ENCODE peak calls at places on chromosomes 11 and 22, in four cellular contexts. One of them, this sample, is unnamed.

GRCh38 chr11:3153291-3153861 is 11.7 kb downstream of the OSBPL5 start:
- DNase-seq in nephron progenitor cell: no peak
- DNase-seq in breast epithelium: no peak
- DNase-seq in fibroblast of lung: peak
- DNase-seq in this sample: peak

GRCh38 chr11:83557638-83558037 is 271.5 kb upstream of the CCDC90B start:
- DNase-seq in nephron progenitor cell: no peak
- DNase-seq in breast epithelium: no peak
- DNase-seq in fibroblast of lung: no peak
- DNase-seq in this sample: no peak

GRCh38 chr11:112613051-112613972 is 347.9 kb upstream of the NCAM1 start:
- DNase-seq in nephron progenitor cell: no peak
- DNase-seq in breast epithelium: no peak
- DNase-seq in fibroblast of lung: peak
- DNase-seq in this sample: peak

GRCh38 chr11:63839508-63840355 is 822 bp downstream of the MARK2 start:
- DNase-seq in nephron progenitor cell: no peak
- DNase-seq in breast epithelium: peak
- DNase-seq in fibroblast of lung: no peak
- DNase-seq in this sample: peak

GRCh38 chr11:2944953-2945756 is 15.9 kb upstream of the PHLDA2 start:
- DNase-seq in nephron progenitor cell: peak
- DNase-seq in breast epithelium: peak
- DNase-seq in fibroblast of lung: peak
- DNase-seq in this sample: peak

GRCh38 chr22:41612626-41613025 is 8.2 kb downstream of the DESI1 start:
- DNase-seq in nephron progenitor cell: no peak
- DNase-seq in breast epithelium: no peak
- DNase-seq in fibroblast of lung: no peak
- DNase-seq in this sample: no peak

GRCh38 chr22:20786536-20786979 is 12.6 kb downstream of the SERPIND1 start:
- DNase-seq in nephron progenitor cell: no peak
- DNase-seq in breast epithelium: no peak
- DNase-seq in fibroblast of lung: no peak
- DNase-seq in this sample: no peak

GRCh38 chr11:129732926-129733325 is 82.7 kb upstream of the TMEM45B start:
- DNase-seq in nephron progenitor cell: no peak
- DNase-seq in breast epithelium: no peak
- DNase-seq in fibroblast of lung: no peak
- DNase-seq in this sample: no peak

GRCh38 chr11:10490032-10490397 is 35.0 kb downstream of the AMPD3 start:
- DNase-seq in nephron progenitor cell: no peak
- DNase-seq in breast epithelium: peak
- DNase-seq in fibroblast of lung: no peak
- DNase-seq in this sample: no peak

GRCh38 chr11:62601114-62601363 is 626 bp downstream of the MTA2 start:
- DNase-seq in nephron progenitor cell: no peak
- DNase-seq in breast epithelium: no peak
- DNase-seq in fibroblast of lung: no peak
- DNase-seq in this sample: no peak

GRCh38 chr11:77197626-77198320 is 69.7 kb downstream of the MYO7A start:
- DNase-seq in nephron progenitor cell: no peak
- DNase-seq in breast epithelium: peak
- DNase-seq in fibroblast of lung: no peak
- DNase-seq in this sample: no peak

GRCh38 chr11:123700774-123701173 is 40.7 kb downstream of the ZNF202 start:
- DNase-seq in nephron progenitor cell: no peak
- DNase-seq in breast epithelium: no peak
- DNase-seq in fibroblast of lung: no peak
- DNase-seq in this sample: no peak

GRCh38 chr11:43905788-43906187 is 25.2 kb downstream of the ALKBH3 start:
- DNase-seq in nephron progenitor cell: no peak
- DNase-seq in breast epithelium: no peak
- DNase-seq in fibroblast of lung: peak
- DNase-seq in this sample: peak

GRCh38 chr11:104451193-104451592 is 287.2 kb upstream of the PDGFD start:
- DNase-seq in nephron progenitor cell: no peak
- DNase-seq in breast epithelium: no peak
- DNase-seq in fibroblast of lung: no peak
- DNase-seq in this sample: no peak

GRCh38 chr11:103798456-103798855 is 238.0 kb upstream of the DDI1 start:
- DNase-seq in nephron progenitor cell: no peak
- DNase-seq in breast epithelium: no peak
- DNase-seq in fibroblast of lung: no peak
- DNase-seq in this sample: no peak

GRCh38 chr11:24234822-24235508 is 261.9 kb upstream of the LUZP2 start:
- DNase-seq in nephron progenitor cell: no peak
- DNase-seq in breast epithelium: no peak
- DNase-seq in fibroblast of lung: peak
- DNase-seq in this sample: peak

GRCh38 chr11:71342951-71343827 is 90.8 kb upstream of the SHANK2 start:
- DNase-seq in nephron progenitor cell: peak
- DNase-seq in breast epithelium: no peak
- DNase-seq in fibroblast of lung: no peak
- DNase-seq in this sample: peak

GRCh38 chr22:31790240-31790639 is 36.4 kb downstream of the DEPDC5 start:
- DNase-seq in nephron progenitor cell: no peak
- DNase-seq in breast epithelium: no peak
- DNase-seq in fibroblast of lung: no peak
- DNase-seq in this sample: no peak

GRCh38 chr22:38936562-38936961 is 20.8 kb upstream of the APOBEC3A start:
- DNase-seq in nephron progenitor cell: no peak
- DNase-seq in breast epithelium: no peak
- DNase-seq in fibroblast of lung: no peak
- DNase-seq in this sample: no peak

GRCh38 chr22:38843201-38843715 is 570 bp downstream of the NPTXR start:
- DNase-seq in nephron progenitor cell: peak
- DNase-seq in breast epithelium: no peak
- DNase-seq in fibroblast of lung: peak
- DNase-seq in this sample: peak

GRCh38 chr11:11626128-11626527 is 4.3 kb upstream of the GALNT18 start:
- DNase-seq in nephron progenitor cell: no peak
- DNase-seq in breast epithelium: no peak
- DNase-seq in fibroblast of lung: no peak
- DNase-seq in this sample: no peak

GRCh38 chr11:45209904-45210699 is 63.7 kb downstream of the PRDM11 start:
- DNase-seq in nephron progenitor cell: peak
- DNase-seq in breast epithelium: no peak
- DNase-seq in fibroblast of lung: peak
- DNase-seq in this sample: peak

GRCh38 chr11:25769287-25769686 is 562.6 kb upstream of the ANO3 start:
- DNase-seq in nephron progenitor cell: no peak
- DNase-seq in breast epithelium: no peak
- DNase-seq in fibroblast of lung: peak
- DNase-seq in this sample: no peak

GRCh38 chr11:3164138-3164539 is 971 bp downstream of the OSBPL5 start:
- DNase-seq in nephron progenitor cell: no peak
- DNase-seq in breast epithelium: no peak
- DNase-seq in fibroblast of lung: no peak
- DNase-seq in this sample: peak

GRCh38 chr11:19903620-19904069 is 191.0 kb downstream of the NAV2 start:
- DNase-seq in nephron progenitor cell: peak
- DNase-seq in breast epithelium: peak
- DNase-seq in fibroblast of lung: peak
- DNase-seq in this sample: peak

GRCh38 chr11:62649486-62649885 is 3.1 kb upstream of the GANAB start:
- DNase-seq in nephron progenitor cell: no peak
- DNase-seq in breast epithelium: no peak
- DNase-seq in fibroblast of lung: no peak
- DNase-seq in this sample: no peak

GRCh38 chr22:37557321-37558001 is 2.8 kb upstream of the CDC42EP1 start:
- DNase-seq in nephron progenitor cell: no peak
- DNase-seq in breast epithelium: no peak
- DNase-seq in fibroblast of lung: no peak
- DNase-seq in this sample: no peak

GRCh38 chr11:122157540-122158173 is 41.6 kb upstream of the BLID start:
- DNase-seq in nephron progenitor cell: no peak
- DNase-seq in breast epithelium: no peak
- DNase-seq in fibroblast of lung: no peak
- DNase-seq in this sample: peak

GRCh38 chr11:66956689-66957290 is 1.4 kb downstream of the PC start:
- DNase-seq in nephron progenitor cell: peak
- DNase-seq in breast epithelium: no peak
- DNase-seq in fibroblast of lung: peak
- DNase-seq in this sample: no peak

GRCh38 chr11:62169935-62170334 is 20.1 kb upstream of the SCGB1D1 start:
- DNase-seq in nephron progenitor cell: no peak
- DNase-seq in breast epithelium: no peak
- DNase-seq in fibroblast of lung: no peak
- DNase-seq in this sample: no peak

GRCh38 chr11:60563553-60564235 is 48.5 kb downstream of the MS4A13 start:
- DNase-seq in nephron progenitor cell: no peak
- DNase-seq in breast epithelium: no peak
- DNase-seq in fibroblast of lung: no peak
- DNase-seq in this sample: no peak

GRCh38 chr11:727281-727701 is 20.0 kb upstream of the TALDO1 start:
- DNase-seq in nephron progenitor cell: no peak
- DNase-seq in breast epithelium: no peak
- DNase-seq in fibroblast of lung: no peak
- DNase-seq in this sample: no peak

GRCh38 chr22:49011769-49012598 is 815.7 kb downstream of the BRD1 start:
- DNase-seq in nephron progenitor cell: no peak
- DNase-seq in breast epithelium: peak
- DNase-seq in fibroblast of lung: no peak
- DNase-seq in this sample: no peak

GRCh38 chr11:12546660-12547059 is 127.6 kb upstream of the TEAD1 start:
- DNase-seq in nephron progenitor cell: no peak
- DNase-seq in breast epithelium: no peak
- DNase-seq in fibroblast of lung: no peak
- DNase-seq in this sample: no peak

GRCh38 chr11:8672346-8672745 is 10.1 kb downstream of the TRIM66 start:
- DNase-seq in nephron progenitor cell: no peak
- DNase-seq in breast epithelium: no peak
- DNase-seq in fibroblast of lung: no peak
- DNase-seq in this sample: no peak

GRCh38 chr11:60905551-60906113 is 753 bp downstream of the PRPF19 start:
- DNase-seq in nephron progenitor cell: no peak
- DNase-seq in breast epithelium: no peak
- DNase-seq in fibroblast of lung: peak
- DNase-seq in this sample: peak

GRCh38 chr22:26918236-26918635 is 260.8 kb downstream of the MIAT start:
- DNase-seq in nephron progenitor cell: no peak
- DNase-seq in breast epithelium: no peak
- DNase-seq in fibroblast of lung: no peak
- DNase-seq in this sample: no peak

GRCh38 chr22:44484618-44485017 is 13.4 kb downstream of the RTL6 start:
- DNase-seq in nephron progenitor cell: no peak
- DNase-seq in breast epithelium: no peak
- DNase-seq in fibroblast of lung: no peak
- DNase-seq in this sample: no peak

GRCh38 chr11:15927866-15928217 is 428.5 kb downstream of the SOX6 start:
- DNase-seq in nephron progenitor cell: no peak
- DNase-seq in breast epithelium: no peak
- DNase-seq in fibroblast of lung: no peak
- DNase-seq in this sample: no peak